ENCODE peak calls at places on chromosomes 13 and 19, in five cellular contexts. One of them, this sample, is unnamed.

GRCh38 chr19:15555759-15556633 is 47.7 kb downstream of the CYP4F22 start:
- DNase-seq in activated CD8-positive, alpha-beta T cell treated with anti-CD3 and anti-CD28 coated beads for 36 hours: peak
- DNase-seq in lower lobe of right lung: peak
- DNase-seq in AG04450: peak
- DNase-seq in fibroblast of pulmonary artery: peak
- DNase-seq in this sample: peak

GRCh38 chr13:33634526-33635111 is 183.3 kb upstream of the RFC3 start:
- DNase-seq in activated CD8-positive, alpha-beta T cell treated with anti-CD3 and anti-CD28 coated beads for 36 hours: no peak
- DNase-seq in lower lobe of right lung: no peak
- DNase-seq in AG04450: no peak
- DNase-seq in fibroblast of pulmonary artery: peak
- DNase-seq in this sample: no peak

GRCh38 chr13:69524459-69525155 is 583.0 kb upstream of the ATXN8OS start:
- DNase-seq in activated CD8-positive, alpha-beta T cell treated with anti-CD3 and anti-CD28 coated beads for 36 hours: no peak
- DNase-seq in lower lobe of right lung: no peak
- DNase-seq in AG04450: no peak
- DNase-seq in fibroblast of pulmonary artery: no peak
- DNase-seq in this sample: no peak

GRCh38 chr19:40360020-40360686 is 11.7 kb downstream of the PLD3 start:
- DNase-seq in activated CD8-positive, alpha-beta T cell treated with anti-CD3 and anti-CD28 coated beads for 36 hours: no peak
- DNase-seq in lower lobe of right lung: no peak
- DNase-seq in AG04450: no peak
- DNase-seq in fibroblast of pulmonary artery: no peak
- DNase-seq in this sample: no peak

GRCh38 chr13:58712191-58712590 is 1080.6 kb downstream of the PCDH17 start:
- DNase-seq in activated CD8-positive, alpha-beta T cell treated with anti-CD3 and anti-CD28 coated beads for 36 hours: no peak
- DNase-seq in lower lobe of right lung: no peak
- DNase-seq in AG04450: no peak
- DNase-seq in fibroblast of pulmonary artery: no peak
- DNase-seq in this sample: no peak

GRCh38 chr19:41734585-41734984 is 20.7 kb upstream of the CEACAM6 start:
- DNase-seq in activated CD8-positive, alpha-beta T cell treated with anti-CD3 and anti-CD28 coated beads for 36 hours: no peak
- DNase-seq in lower lobe of right lung: peak
- DNase-seq in AG04450: no peak
- DNase-seq in fibroblast of pulmonary artery: no peak
- DNase-seq in this sample: no peak

GRCh38 chr13:67075239-67075638 is 154.9 kb downstream of the PCDH9 start:
- DNase-seq in activated CD8-positive, alpha-beta T cell treated with anti-CD3 and anti-CD28 coated beads for 36 hours: no peak
- DNase-seq in lower lobe of right lung: no peak
- DNase-seq in AG04450: no peak
- DNase-seq in fibroblast of pulmonary artery: peak
- DNase-seq in this sample: peak

GRCh38 chr13:35994131-35994966 is 136.8 kb downstream of the DCLK1 start:
- DNase-seq in activated CD8-positive, alpha-beta T cell treated with anti-CD3 and anti-CD28 coated beads for 36 hours: no peak
- DNase-seq in lower lobe of right lung: no peak
- DNase-seq in AG04450: no peak
- DNase-seq in fibroblast of pulmonary artery: peak
- DNase-seq in this sample: no peak

GRCh38 chr13:64234255-64234654 is 2818.6 kb upstream of the PCDH20 start:
- DNase-seq in activated CD8-positive, alpha-beta T cell treated with anti-CD3 and anti-CD28 coated beads for 36 hours: no peak
- DNase-seq in lower lobe of right lung: no peak
- DNase-seq in AG04450: no peak
- DNase-seq in fibroblast of pulmonary artery: peak
- DNase-seq in this sample: peak

GRCh38 chr19:30692517-30692870 is 320.3 kb downstream of the ZNF536 start:
- DNase-seq in activated CD8-positive, alpha-beta T cell treated with anti-CD3 and anti-CD28 coated beads for 36 hours: no peak
- DNase-seq in lower lobe of right lung: no peak
- DNase-seq in AG04450: no peak
- DNase-seq in fibroblast of pulmonary artery: no peak
- DNase-seq in this sample: no peak

GRCh38 chr19:1739960-1740629 is 13.2 kb upstream of the ONECUT3 start:
- DNase-seq in activated CD8-positive, alpha-beta T cell treated with anti-CD3 and anti-CD28 coated beads for 36 hours: no peak
- DNase-seq in lower lobe of right lung: no peak
- DNase-seq in AG04450: no peak
- DNase-seq in fibroblast of pulmonary artery: no peak
- DNase-seq in this sample: no peak

GRCh38 chr13:22235950-22236290 is 565.0 kb downstream of the FGF9 start:
- DNase-seq in activated CD8-positive, alpha-beta T cell treated with anti-CD3 and anti-CD28 coated beads for 36 hours: no peak
- DNase-seq in lower lobe of right lung: no peak
- DNase-seq in AG04450: no peak
- DNase-seq in fibroblast of pulmonary artery: no peak
- DNase-seq in this sample: no peak

GRCh38 chr13:52371736-52372247 is 34.2 kb downstream of the THSD1 start:
- DNase-seq in activated CD8-positive, alpha-beta T cell treated with anti-CD3 and anti-CD28 coated beads for 36 hours: no peak
- DNase-seq in lower lobe of right lung: no peak
- DNase-seq in AG04450: no peak
- DNase-seq in fibroblast of pulmonary artery: peak
- DNase-seq in this sample: peak

GRCh38 chr19:49585023-49585422 is 3.9 kb downstream of the PRRG2 start:
- DNase-seq in activated CD8-positive, alpha-beta T cell treated with anti-CD3 and anti-CD28 coated beads for 36 hours: no peak
- DNase-seq in lower lobe of right lung: no peak
- DNase-seq in AG04450: no peak
- DNase-seq in fibroblast of pulmonary artery: no peak
- DNase-seq in this sample: no peak

GRCh38 chr13:111856571-111856970 is 210.4 kb upstream of the SOX1 start:
- DNase-seq in activated CD8-positive, alpha-beta T cell treated with anti-CD3 and anti-CD28 coated beads for 36 hours: no peak
- DNase-seq in lower lobe of right lung: no peak
- DNase-seq in AG04450: no peak
- DNase-seq in fibroblast of pulmonary artery: no peak
- DNase-seq in this sample: no peak

GRCh38 chr13:97600438-97601080 is 166.6 kb downstream of the RAP2A start:
- DNase-seq in activated CD8-positive, alpha-beta T cell treated with anti-CD3 and anti-CD28 coated beads for 36 hours: no peak
- DNase-seq in lower lobe of right lung: no peak
- DNase-seq in AG04450: peak
- DNase-seq in fibroblast of pulmonary artery: peak
- DNase-seq in this sample: peak

GRCh38 chr19:7923295-7924191 is 2.4 kb downstream of the CTXN1 start:
- DNase-seq in activated CD8-positive, alpha-beta T cell treated with anti-CD3 and anti-CD28 coated beads for 36 hours: no peak
- DNase-seq in lower lobe of right lung: no peak
- DNase-seq in AG04450: no peak
- DNase-seq in fibroblast of pulmonary artery: no peak
- DNase-seq in this sample: no peak

GRCh38 chr13:28401303-28402056 is 93.4 kb downstream of the FLT1 start:
- DNase-seq in activated CD8-positive, alpha-beta T cell treated with anti-CD3 and anti-CD28 coated beads for 36 hours: no peak
- DNase-seq in lower lobe of right lung: no peak
- DNase-seq in AG04450: no peak
- DNase-seq in fibroblast of pulmonary artery: peak
- DNase-seq in this sample: peak

GRCh38 chr13:57673197-57673596 is 41.7 kb downstream of the PCDH17 start:
- DNase-seq in activated CD8-positive, alpha-beta T cell treated with anti-CD3 and anti-CD28 coated beads for 36 hours: no peak
- DNase-seq in lower lobe of right lung: no peak
- DNase-seq in AG04450: no peak
- DNase-seq in fibroblast of pulmonary artery: no peak
- DNase-seq in this sample: no peak

GRCh38 chr13:86882107-86882506 is 789.1 kb upstream of the SLITRK5 start:
- DNase-seq in activated CD8-positive, alpha-beta T cell treated with anti-CD3 and anti-CD28 coated beads for 36 hours: no peak
- DNase-seq in lower lobe of right lung: no peak
- DNase-seq in AG04450: no peak
- DNase-seq in fibroblast of pulmonary artery: no peak
- DNase-seq in this sample: no peak

GRCh38 chr19:12788682-12789097 is 2.6 kb upstream of the JUNB start:
- DNase-seq in activated CD8-positive, alpha-beta T cell treated with anti-CD3 and anti-CD28 coated beads for 36 hours: peak
- DNase-seq in lower lobe of right lung: peak
- DNase-seq in AG04450: no peak
- DNase-seq in fibroblast of pulmonary artery: peak
- DNase-seq in this sample: peak

GRCh38 chr13:19601749-19602725 is 31.4 kb upstream of the MPHOSPH8 start:
- DNase-seq in activated CD8-positive, alpha-beta T cell treated with anti-CD3 and anti-CD28 coated beads for 36 hours: peak
- DNase-seq in lower lobe of right lung: peak
- DNase-seq in AG04450: no peak
- DNase-seq in fibroblast of pulmonary artery: peak
- DNase-seq in this sample: peak

GRCh38 chr19:3210347-3211017 is 14.0 kb upstream of the CELF5 start:
- DNase-seq in activated CD8-positive, alpha-beta T cell treated with anti-CD3 and anti-CD28 coated beads for 36 hours: peak
- DNase-seq in lower lobe of right lung: peak
- DNase-seq in AG04450: no peak
- DNase-seq in fibroblast of pulmonary artery: peak
- DNase-seq in this sample: peak
- TF ChIP-seq CTCF in activated CD8-positive, alpha-beta T cell treated with anti-CD3 and anti-CD28 coated beads for 36 hours: peak
- TF ChIP-seq CTCF in lower lobe of right lung: peak
- TF ChIP-seq CTCF in AG04450: peak
- TF ChIP-seq CTCF in fibroblast of pulmonary artery: peak
- TF ChIP-seq CTCF in this sample: peak

GRCh38 chr13:100540621-100541020 is 48.0 kb downstream of the GGACT start:
- DNase-seq in activated CD8-positive, alpha-beta T cell treated with anti-CD3 and anti-CD28 coated beads for 36 hours: no peak
- DNase-seq in lower lobe of right lung: no peak
- DNase-seq in AG04450: no peak
- DNase-seq in fibroblast of pulmonary artery: no peak
- DNase-seq in this sample: no peak

GRCh38 chr13:100541882-100542545 is 46.6 kb downstream of the GGACT start:
- DNase-seq in activated CD8-positive, alpha-beta T cell treated with anti-CD3 and anti-CD28 coated beads for 36 hours: no peak
- DNase-seq in lower lobe of right lung: no peak
- DNase-seq in AG04450: no peak
- DNase-seq in fibroblast of pulmonary artery: no peak
- DNase-seq in this sample: no peak

GRCh38 chr13:100544866-100545683 is 43.5 kb downstream of the GGACT start:
- DNase-seq in activated CD8-positive, alpha-beta T cell treated with anti-CD3 and anti-CD28 coated beads for 36 hours: no peak
- DNase-seq in lower lobe of right lung: peak
- DNase-seq in AG04450: no peak
- DNase-seq in fibroblast of pulmonary artery: no peak
- DNase-seq in this sample: peak

GRCh38 chr13:100543872-100544602 is 44.6 kb downstream of the GGACT start:
- DNase-seq in activated CD8-positive, alpha-beta T cell treated with anti-CD3 and anti-CD28 coated beads for 36 hours: no peak
- DNase-seq in lower lobe of right lung: no peak
- DNase-seq in AG04450: no peak
- DNase-seq in fibroblast of pulmonary artery: no peak
- DNase-seq in this sample: peak

DNA sequence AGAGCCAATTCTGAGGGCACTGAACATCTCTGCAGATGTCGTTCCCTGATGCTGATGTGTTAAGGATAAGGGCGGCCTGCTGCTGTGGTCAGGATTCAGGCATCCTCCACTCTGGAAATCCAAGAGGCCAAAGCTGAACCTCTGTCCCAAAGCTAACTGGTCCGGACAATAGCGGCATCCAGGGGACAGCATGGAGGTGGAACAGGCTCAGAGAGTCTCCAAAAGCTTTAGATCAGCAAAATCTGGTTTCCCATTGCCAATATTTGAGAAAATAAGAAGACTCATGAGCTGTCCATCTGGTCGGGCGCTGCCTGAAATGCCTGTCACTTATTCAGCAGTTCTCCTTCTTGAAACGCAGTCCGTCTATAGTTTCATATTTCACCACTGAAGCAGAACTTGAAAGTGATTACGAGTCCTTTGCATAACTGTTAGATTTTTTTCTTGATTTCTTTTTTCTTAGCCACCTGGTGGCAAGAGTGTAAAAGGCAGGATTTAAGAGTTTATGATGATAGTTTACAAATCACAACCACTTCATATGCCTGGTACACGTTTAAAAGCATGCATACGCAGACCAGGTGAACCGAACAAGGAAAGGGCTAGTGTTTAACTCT is 45.9 kb downstream of the GGACT start:
- DNase-seq in activated CD8-positive, alpha-beta T cell treated with anti-CD3 and anti-CD28 coated beads for 36 hours: peak
- DNase-seq in lower lobe of right lung: no peak
- DNase-seq in AG04450: no peak
- DNase-seq in fibroblast of pulmonary artery: peak
- DNase-seq in this sample: peak
- TF ChIP-seq CTCF in activated CD8-positive, alpha-beta T cell treated with anti-CD3 and anti-CD28 coated beads for 36 hours: peak
- TF ChIP-seq CTCF in lower lobe of right lung: no peak
- TF ChIP-seq CTCF in AG04450: peak
- TF ChIP-seq CTCF in fibroblast of pulmonary artery: peak
- TF ChIP-seq CTCF in this sample: peak

DNA sequence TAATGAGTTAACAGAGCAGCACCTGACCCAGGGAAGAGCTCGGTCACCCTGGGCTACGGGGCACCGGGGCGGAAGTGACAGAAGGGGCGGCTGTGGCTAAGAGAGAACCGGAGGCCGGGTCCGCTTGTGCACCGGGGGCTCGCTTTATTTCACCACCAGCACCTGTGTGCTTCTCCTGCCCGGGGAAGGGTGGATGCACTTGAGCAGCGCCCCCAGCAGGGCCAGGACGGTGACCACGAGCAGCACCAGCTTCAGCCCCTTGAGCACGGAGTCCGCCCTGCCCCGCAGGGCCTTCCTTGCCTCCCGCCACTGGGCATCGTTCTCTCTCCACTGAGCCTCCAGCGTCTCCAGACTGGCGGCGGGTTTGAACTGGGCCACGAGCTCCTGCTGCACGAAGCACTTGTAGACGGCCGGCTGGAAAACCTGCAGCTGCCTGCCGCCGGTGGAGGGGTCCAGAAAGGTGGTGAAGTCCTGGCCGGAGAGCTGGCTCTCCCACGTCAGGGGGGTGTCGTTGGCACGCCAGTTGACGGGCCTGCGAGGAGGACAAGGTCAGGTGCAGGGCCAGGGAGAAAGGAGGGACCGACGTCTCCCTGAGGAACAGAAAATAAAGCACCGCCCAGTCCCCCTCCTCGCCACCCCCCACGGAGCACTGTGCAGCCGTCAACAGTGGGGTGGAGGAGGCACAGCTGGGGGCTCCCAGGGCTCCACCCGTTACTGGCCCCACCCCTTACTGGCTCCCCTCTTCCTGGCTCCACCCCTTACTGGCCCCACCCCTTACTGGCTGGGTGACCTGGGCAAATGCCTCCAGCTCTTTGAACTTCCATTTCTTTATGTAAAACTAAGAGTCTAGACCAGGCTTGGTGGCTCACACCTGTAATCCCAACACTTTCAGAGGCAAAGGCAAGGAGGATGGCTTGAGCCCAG is 3.6 kb downstream of the FAM187B start:
- DNase-seq in activated CD8-positive, alpha-beta T cell treated with anti-CD3 and anti-CD28 coated beads for 36 hours: no peak
- DNase-seq in lower lobe of right lung: peak
- DNase-seq in AG04450: no peak
- DNase-seq in fibroblast of pulmonary artery: no peak
- DNase-seq in this sample: no peak
- TF ChIP-seq CTCF in activated CD8-positive, alpha-beta T cell treated with anti-CD3 and anti-CD28 coated beads for 36 hours: no peak
- TF ChIP-seq CTCF in lower lobe of right lung: no peak
- TF ChIP-seq CTCF in AG04450: no peak
- TF ChIP-seq CTCF in fibroblast of pulmonary artery: no peak
- TF ChIP-seq CTCF in this sample: no peak

DNA sequence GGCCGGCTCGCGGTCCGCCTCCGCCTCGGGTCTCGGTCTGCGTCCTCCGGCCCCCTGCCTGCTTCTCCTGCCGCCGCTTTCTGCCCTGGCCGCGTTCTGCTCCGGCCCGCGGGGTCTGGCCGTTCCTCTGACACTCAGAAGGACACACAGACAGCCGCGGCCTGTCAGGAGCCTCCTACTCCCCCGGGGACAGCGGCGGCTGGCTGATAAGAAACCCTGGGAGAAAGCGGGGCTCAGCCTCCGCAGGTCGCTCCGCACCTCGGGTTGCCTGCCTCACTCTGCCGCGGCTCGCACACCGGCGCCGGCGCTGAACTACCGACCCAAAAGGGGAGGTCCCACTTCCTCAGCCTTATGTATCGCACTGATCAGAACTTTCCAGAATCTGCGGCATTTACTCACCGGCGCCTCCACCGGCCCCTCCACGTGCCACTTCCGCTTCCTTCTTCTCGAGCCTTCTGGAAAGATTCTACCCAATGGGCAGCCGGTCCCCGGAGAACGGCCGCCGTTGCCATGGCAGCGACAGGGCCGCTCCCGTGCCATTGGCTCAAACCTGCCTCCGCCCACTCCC is at the start of gene HSPH1:
- DNase-seq in activated CD8-positive, alpha-beta T cell treated with anti-CD3 and anti-CD28 coated beads for 36 hours: peak
- DNase-seq in lower lobe of right lung: peak
- DNase-seq in AG04450: peak
- DNase-seq in fibroblast of pulmonary artery: peak
- DNase-seq in this sample: peak
- TF ChIP-seq CTCF in activated CD8-positive, alpha-beta T cell treated with anti-CD3 and anti-CD28 coated beads for 36 hours: no peak
- TF ChIP-seq CTCF in lower lobe of right lung: peak
- TF ChIP-seq CTCF in AG04450: peak
- TF ChIP-seq CTCF in fibroblast of pulmonary artery: no peak
- TF ChIP-seq CTCF in this sample: no peak